ENCODE peak calls at places on chromosome 7, in eight cellular contexts. U, Y, A, G, W, J, F and B are unnamed samples.

GRCh38 chr7:157278791-157279678 is 57.8 kb upstream of the DNAJB6 start:
- DNase-seq in U (no peak), Y (no peak), A (no peak), G (no peak), W (no peak), J (no peak), F (peak), B (no peak)

GRCh38 chr7:20558963-20559716 is 56.3 kb upstream of the ABCB5 start:
- DNase-seq in U (no peak), Y (no peak), A (no peak), G (no peak), W (no peak), J (no peak), F (no peak), B (no peak)

GRCh38 chr7:156157409-156158012 is 345.2 kb upstream of the SHH start:
- DNase-seq in U (no peak), Y (no peak), A (no peak), G (no peak), W (no peak), J (no peak), F (no peak), B (no peak)

GRCh38 chr7:40784176-40784575 is 649.4 kb downstream of the SUGCT start:
- DNase-seq in U (no peak), Y (no peak), A (no peak), G (no peak), W (no peak), J (no peak), F (no peak), B (no peak)

GRCh38 chr7:101362334-101363195 is at the start of gene COL26A1:
- DNase-seq in U (no peak), Y (peak), A (no peak), G (peak), W (peak), J (no peak), F (peak), B (peak)

GRCh38 chr7:152315845-152316244 is 120.0 kb downstream of the KMT2C start:
- DNase-seq in U (no peak), Y (no peak), A (no peak), G (no peak), W (no peak), J (no peak), F (no peak), B (no peak)

GRCh38 chr7:100811480-100811879 is 15.8 kb downstream of the EPHB4 start:
- DNase-seq in U (no peak), Y (no peak), A (no peak), G (no peak), W (no peak), J (no peak), F (no peak), B (no peak)

GRCh38 chr7:2281556-2281955 is 32.7 kb downstream of the SNX8 start:
- DNase-seq in U (no peak), Y (no peak), A (no peak), G (no peak), W (no peak), J (no peak), F (peak), B (no peak)

GRCh38 chr7:67470256-67470751 is 473.7 kb downstream of the TYW1 start:
- DNase-seq in U (peak), Y (no peak), A (no peak), G (no peak), W (no peak), J (no peak), F (no peak), B (no peak)

GRCh38 chr7:20199015-20199737 is 18.0 kb downstream of the MACC1 start:
- DNase-seq in U (no peak), Y (no peak), A (peak), G (no peak), W (peak), J (peak), F (peak), B (peak)

GRCh38 chr7:152076324-152076821 is 50.9 kb downstream of the GALNT11 start:
- DNase-seq in U (no peak), Y (peak), A (no peak), G (peak), W (peak), J (no peak), F (no peak), B (peak)

GRCh38 chr7:50588937-50589336 is 23.7 kb upstream of the DDC start:
- DNase-seq in U (no peak), Y (no peak), A (no peak), G (no peak), W (peak), J (no peak), F (no peak), B (no peak)

GRCh38 chr7:151306374-151306773 is 35.2 kb upstream of the NUB1 start:
- DNase-seq in U (no peak), Y (no peak), A (no peak), G (no peak), W (no peak), J (no peak), F (no peak), B (no peak)

GRCh38 chr7:1546274-1546908 is 9.6 kb downstream of the TMEM184A start:
- DNase-seq in U (no peak), Y (no peak), A (no peak), G (no peak), W (no peak), J (no peak), F (no peak), B (peak)

GRCh38 chr7:158066085-158066484 is 521.5 kb downstream of the PTPRN2 start:
- DNase-seq in U (no peak), Y (no peak), A (no peak), G (no peak), W (no peak), J (no peak), F (no peak), B (no peak)

GRCh38 chr7:92133737-92134270 is 473 bp downstream of the CYP51A1 start:
- DNase-seq in U (peak), Y (peak), A (no peak), G (peak), W (peak), J (peak), F (peak), B (peak)

GRCh38 chr7:158491094-158491493 is 96.5 kb downstream of the PTPRN2 start:
- DNase-seq in U (no peak), Y (no peak), A (no peak), G (no peak), W (no peak), J (no peak), F (no peak), B (no peak)

GRCh38 chr7:25216837-25217236 is 11.4 kb downstream of the NPVF start:
- DNase-seq in U (no peak), Y (no peak), A (no peak), G (no peak), W (no peak), J (peak), F (no peak), B (peak)

GRCh38 chr7:151115121-151115835 is 29.0 kb downstream of the AGAP3 start:
- DNase-seq in U (no peak), Y (peak), A (no peak), G (peak), W (no peak), J (no peak), F (peak), B (no peak)

GRCh38 chr7:46937826-46938225 is 644.1 kb downstream of the TNS3 start:
- DNase-seq in U (no peak), Y (no peak), A (no peak), G (no peak), W (no peak), J (no peak), F (no peak), B (no peak)

GRCh38 chr7:51121945-51122425 is 194.6 kb downstream of the COBL start:
- DNase-seq in U (no peak), Y (no peak), A (no peak), G (peak), W (no peak), J (no peak), F (no peak), B (no peak)

GRCh38 chr7:124765401-124766352 is at the start of gene GPR37:
- DNase-seq in U (peak), Y (peak), A (no peak), G (peak), W (peak), J (peak), F (peak), B (peak)

GRCh38 chr7:143376396-143376795 is 4.7 kb upstream of the ZYX start:
- DNase-seq in U (no peak), Y (no peak), A (no peak), G (no peak), W (peak), J (no peak), F (no peak), B (no peak)

GRCh38 chr7:55245271-55245723 is 119.8 kb upstream of the LANCL2 start:
- DNase-seq in U (no peak), Y (no peak), A (peak), G (no peak), W (no peak), J (peak), F (peak), B (peak)

GRCh38 chr7:100444311-100445278 is 8.3 kb upstream of the PPP1R35 start:
- DNase-seq in U (no peak), Y (no peak), A (no peak), G (peak), W (no peak), J (no peak), F (peak), B (peak)

GRCh38 chr7:129665013-129665401 is 53.5 kb downstream of the NRF1 start:
- DNase-seq in U (no peak), Y (no peak), A (peak), G (no peak), W (peak), J (peak), F (peak), B (peak)

GRCh38 chr7:68963547-68963946 is 634.7 kb upstream of the AUTS2 start:
- DNase-seq in U (no peak), Y (no peak), A (no peak), G (no peak), W (no peak), J (peak), F (no peak), B (no peak)

GRCh38 chr7:309586-310228 is 19.7 kb downstream of the FOXL3 start:
- DNase-seq in U (no peak), Y (no peak), A (no peak), G (no peak), W (no peak), J (no peak), F (no peak), B (no peak)

GRCh38 chr7:17015575-17015974 is 133.8 kb upstream of the AGR3 start:
- DNase-seq in U (no peak), Y (no peak), A (no peak), G (no peak), W (no peak), J (no peak), F (peak), B (no peak)

GRCh38 chr7:158684329-158684728 is 20.3 kb downstream of the NCAPG2 start:
- DNase-seq in U (no peak), Y (no peak), A (no peak), G (no peak), W (no peak), J (no peak), F (peak), B (no peak)

GRCh38 chr7:16357921-16358320 is 63.4 kb downstream of the CRPPA start:
- DNase-seq in U (no peak), Y (no peak), A (no peak), G (no peak), W (no peak), J (no peak), F (no peak), B (no peak)

GRCh38 chr7:3892686-3893085 is 591.6 kb downstream of the SDK1 start:
- DNase-seq in U (no peak), Y (no peak), A (no peak), G (no peak), W (no peak), J (no peak), F (no peak), B (no peak)

GRCh38 chr7:6346581-6346980 is 74.2 kb upstream of the CYTH3 start:
- DNase-seq in U (no peak), Y (no peak), A (no peak), G (no peak), W (no peak), J (no peak), F (no peak), B (no peak)

GRCh38 chr7:29995652-29996051 is 6.1 kb upstream of the SCRN1 start:
- DNase-seq in U (no peak), Y (no peak), A (no peak), G (no peak), W (no peak), J (no peak), F (no peak), B (no peak)

GRCh38 chr7:107480932-107481331 is 11.1 kb downstream of the GPR22 start:
- DNase-seq in U (no peak), Y (no peak), A (no peak), G (no peak), W (no peak), J (no peak), F (no peak), B (no peak)

GRCh38 chr7:99554929-99555328 is 3.0 kb upstream of the FAM200A start:
- DNase-seq in U (no peak), Y (no peak), A (no peak), G (no peak), W (no peak), J (no peak), F (no peak), B (no peak)